ENCODE peak calls at places on chromosome 12, in five cellular contexts. O, C, Y, J and G are unnamed samples.

GRCh38 chr12:109476807-109477184 is 304 bp downstream of the KCTD10 start:
- DNase-seq in O (no peak), C (no peak), Y (no peak), J (no peak), G (no peak)

GRCh38 chr12:76967181-76967885 is 88.5 kb upstream of the CSRP2 start:
- DNase-seq in O (no peak), C (no peak), Y (no peak), J (no peak), G (no peak)

GRCh38 chr12:34295366-34296142 is 273.3 kb downstream of the ALG10 start:
- DNase-seq in O (no peak), C (no peak), Y (no peak), J (no peak), G (no peak)

GRCh38 chr12:6613015-6613775 is 6.0 kb upstream of the CHD4 start:
- DNase-seq in O (peak), C (no peak), Y (no peak), J (peak), G (peak)

GRCh38 chr12:16603916-16604575 is 1.9 kb downstream of the LMO3 start:
- DNase-seq in O (no peak), C (no peak), Y (no peak), J (peak), G (no peak)

GRCh38 chr12:8996682-8997405 is 7.5 kb downstream of the KLRG1 start:
- DNase-seq in O (peak), C (peak), Y (no peak), J (no peak), G (peak)

GRCh38 chr12:61525331-61525730 is 734.9 kb upstream of the USP15 start:
- DNase-seq in O (no peak), C (no peak), Y (no peak), J (no peak), G (no peak)

GRCh38 chr12:71655495-71655894 is 8.2 kb downstream of the ZFC3H1 start:
- DNase-seq in O (no peak), C (no peak), Y (no peak), J (no peak), G (no peak)

GRCh38 chr12:124379938-124380754 is 85.3 kb downstream of the RFLNA start:
- DNase-seq in O (peak), C (no peak), Y (peak), J (no peak), G (no peak)

GRCh38 chr12:80700327-80700726 is 7.1 kb upstream of the MYF6 start:
- DNase-seq in O (no peak), C (no peak), Y (no peak), J (no peak), G (no peak)

GRCh38 chr12:74119811-74120362 is 417.7 kb upstream of the ATXN7L3B start:
- DNase-seq in O (no peak), C (no peak), Y (no peak), J (no peak), G (no peak)

GRCh38 chr12:68871899-68872298 is 61.1 kb downstream of the CPM start:
- DNase-seq in O (peak), C (no peak), Y (peak), J (no peak), G (no peak)

GRCh38 chr12:27865421-27865820 is 85.4 kb upstream of the MANSC4 start:
- DNase-seq in O (peak), C (no peak), Y (no peak), J (no peak), G (no peak)

GRCh38 chr12:8014836-8015235 is 17.7 kb upstream of the FOXJ2 start:
- DNase-seq in O (no peak), C (no peak), Y (no peak), J (no peak), G (no peak)

GRCh38 chr12:14207946-14208612 is 157.4 kb upstream of the ATF7IP start:
- DNase-seq in O (no peak), C (no peak), Y (no peak), J (no peak), G (no peak)

GRCh38 chr12:92623386-92623785 is 79.4 kb upstream of the PLEKHG7 start:
- DNase-seq in O (peak), C (no peak), Y (no peak), J (no peak), G (no peak)

GRCh38 chr12:51863921-51864700 is 15.6 kb upstream of the FIGNL2 start:
- DNase-seq in O (no peak), C (no peak), Y (no peak), J (peak), G (no peak)

GRCh38 chr12:110170535-110171185 is 46.5 kb downstream of the IFT81 start:
- DNase-seq in O (no peak), C (no peak), Y (no peak), J (no peak), G (no peak)

GRCh38 chr12:21568115-21568514 is 36.5 kb downstream of the GYS2 start:
- DNase-seq in O (no peak), C (no peak), Y (peak), J (no peak), G (peak)

GRCh38 chr12:96720363-96720705 is 186.7 kb upstream of the NEDD1 start:
- DNase-seq in O (no peak), C (no peak), Y (peak), J (no peak), G (no peak)

GRCh38 chr12:71134405-71134804 is 23.4 kb downstream of the TSPAN8 start:
- DNase-seq in O (no peak), C (no peak), Y (no peak), J (no peak), G (no peak)

GRCh38 chr12:24905431-24905830 is 43.5 kb downstream of the BCAT1 start:
- DNase-seq in O (peak), C (no peak), Y (no peak), J (no peak), G (no peak)

GRCh38 chr12:12684375-12685106 is 11.4 kb downstream of the GPR19 start:
- DNase-seq in O (peak), C (no peak), Y (peak), J (peak), G (no peak)

GRCh38 chr12:67452119-67452805 is 183.1 kb downstream of the CAND1 start:
- DNase-seq in O (no peak), C (peak), Y (no peak), J (no peak), G (no peak)

GRCh38 chr12:109840349-109841073 is 7.3 kb upstream of the TRPV4 start:
- DNase-seq in O (no peak), C (no peak), Y (peak), J (no peak), G (no peak)

GRCh38 chr12:103279444-103279843 is 216.3 kb downstream of the C12orf42 start:
- DNase-seq in O (no peak), C (peak), Y (no peak), J (no peak), G (no peak)

GRCh38 chr12:50101663-50102062 is 2.1 kb upstream of the GPD1 start:
- DNase-seq in O (peak), C (no peak), Y (peak), J (peak), G (peak)

GRCh38 chr12:21483531-21483930 is 17.9 kb downstream of the RECQL start:
- DNase-seq in O (no peak), C (no peak), Y (no peak), J (no peak), G (no peak)

GRCh38 chr12:48157016-48157888 is at the start of gene ASB8:
- DNase-seq in O (peak), C (peak), Y (peak), J (peak), G (peak)

GRCh38 chr12:58639323-58639934 is 280.9 kb downstream of the LRIG3 start:
- DNase-seq in O (peak), C (no peak), Y (no peak), J (no peak), G (no peak)

GRCh38 chr12:58645946-58646345 is 274.4 kb downstream of the LRIG3 start:
- DNase-seq in O (no peak), C (no peak), Y (no peak), J (no peak), G (no peak)

DNA sequence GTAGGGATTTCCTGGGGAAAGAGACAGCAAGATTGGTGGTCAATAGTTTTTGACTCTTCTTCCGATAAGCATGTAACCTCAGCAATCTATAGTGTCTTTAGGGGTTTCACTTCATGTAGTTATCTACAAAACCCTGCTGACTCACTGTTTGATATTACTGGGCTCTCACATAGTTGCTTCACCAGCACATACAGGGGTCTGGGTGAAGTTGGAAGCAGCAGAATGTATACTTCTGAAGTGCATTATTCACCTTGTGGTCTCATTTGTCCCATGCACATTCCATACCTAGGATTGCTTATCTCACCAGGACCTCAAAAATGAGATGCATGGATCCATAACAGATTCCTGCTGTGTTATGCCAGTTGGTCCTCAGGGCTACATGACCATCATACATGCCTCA is 280.0 kb downstream of the LRIG3 start:
- DNase-seq in O (peak), C (no peak), Y (no peak), J (no peak), G (no peak)
- TF ChIP-seq RCOR1 in O (no peak), C (no peak), Y (no peak), J (no peak), G (no peak)

GRCh38 chr12:104667139-104667538 is 210.4 kb downstream of the CHST11 start:
- DNase-seq in O (peak), C (no peak), Y (no peak), J (no peak), G (no peak)

GRCh38 chr12:104669851-104670337 is 213.1 kb downstream of the CHST11 start:
- DNase-seq in O (peak), C (peak), Y (no peak), J (no peak), G (no peak)

GRCh38 chr12:104670439-104671406 is 214.0 kb downstream of the CHST11 start:
- DNase-seq in O (no peak), C (peak), Y (peak), J (no peak), G (peak)

GRCh38 chr12:104669057-104669770 is 212.5 kb downstream of the CHST11 start:
- DNase-seq in O (no peak), C (no peak), Y (peak), J (peak), G (peak)

GRCh38 chr12:104668274-104668718 is 211.5 kb downstream of the CHST11 start:
- DNase-seq in O (peak), C (no peak), Y (no peak), J (peak), G (no peak)
- TF ChIP-seq RCOR1 in O (no peak), C (no peak), Y (no peak), J (peak), G (no peak)

DNA sequence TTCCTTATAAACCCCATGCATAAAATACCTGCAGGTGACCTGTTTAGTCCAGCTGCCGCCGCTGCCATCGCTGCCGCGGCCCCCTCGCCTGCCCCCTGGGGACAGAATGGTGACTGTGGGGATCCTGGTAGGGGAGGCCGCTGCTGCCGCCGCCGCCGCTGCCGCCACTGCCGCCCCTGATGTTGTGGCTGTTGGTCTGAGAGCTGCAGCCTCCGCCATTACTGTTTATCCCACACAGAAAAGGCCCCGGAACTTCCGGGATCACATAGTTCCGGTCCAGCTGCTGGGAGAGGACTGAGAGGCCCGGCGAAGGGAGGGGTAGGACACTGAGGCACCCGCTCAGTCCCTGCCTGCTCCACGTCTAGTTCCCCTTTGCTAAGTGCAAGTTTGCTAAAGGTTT is 244.9 kb downstream of the C12orf50 start:
- DNase-seq in O (no peak), C (no peak), Y (no peak), J (no peak), G (peak)
- TF ChIP-seq RCOR1 in O (no peak), C (no peak), Y (no peak), J (no peak), G (no peak)

GRCh38 chr12:83136421-83136820 is 449.7 kb downstream of the TMTC2 start:
- DNase-seq in O (no peak), C (no peak), Y (no peak), J (no peak), G (no peak)
- TF ChIP-seq RCOR1 in O (no peak), C (no peak), Y (no peak), J (no peak), G (no peak)

GRCh38 chr12:45433441-45433868 is 217.6 kb downstream of the ANO6 start:
- DNase-seq in O (no peak), C (no peak), Y (no peak), J (no peak), G (no peak)

GRCh38 chr12:45435945-45436710 is 220.2 kb downstream of the ANO6 start:
- DNase-seq in O (no peak), C (no peak), Y (no peak), J (no peak), G (no peak)

GRCh38 chr12:45434094-45434493 is 218.2 kb downstream of the ANO6 start:
- DNase-seq in O (no peak), C (no peak), Y (no peak), J (no peak), G (no peak)

GRCh38 chr12:45439039-45439438 is 223.1 kb downstream of the ANO6 start:
- DNase-seq in O (peak), C (no peak), Y (peak), J (no peak), G (no peak)
- TF ChIP-seq RCOR1 in O (no peak), C (no peak), Y (no peak), J (no peak), G (no peak)

DNA sequence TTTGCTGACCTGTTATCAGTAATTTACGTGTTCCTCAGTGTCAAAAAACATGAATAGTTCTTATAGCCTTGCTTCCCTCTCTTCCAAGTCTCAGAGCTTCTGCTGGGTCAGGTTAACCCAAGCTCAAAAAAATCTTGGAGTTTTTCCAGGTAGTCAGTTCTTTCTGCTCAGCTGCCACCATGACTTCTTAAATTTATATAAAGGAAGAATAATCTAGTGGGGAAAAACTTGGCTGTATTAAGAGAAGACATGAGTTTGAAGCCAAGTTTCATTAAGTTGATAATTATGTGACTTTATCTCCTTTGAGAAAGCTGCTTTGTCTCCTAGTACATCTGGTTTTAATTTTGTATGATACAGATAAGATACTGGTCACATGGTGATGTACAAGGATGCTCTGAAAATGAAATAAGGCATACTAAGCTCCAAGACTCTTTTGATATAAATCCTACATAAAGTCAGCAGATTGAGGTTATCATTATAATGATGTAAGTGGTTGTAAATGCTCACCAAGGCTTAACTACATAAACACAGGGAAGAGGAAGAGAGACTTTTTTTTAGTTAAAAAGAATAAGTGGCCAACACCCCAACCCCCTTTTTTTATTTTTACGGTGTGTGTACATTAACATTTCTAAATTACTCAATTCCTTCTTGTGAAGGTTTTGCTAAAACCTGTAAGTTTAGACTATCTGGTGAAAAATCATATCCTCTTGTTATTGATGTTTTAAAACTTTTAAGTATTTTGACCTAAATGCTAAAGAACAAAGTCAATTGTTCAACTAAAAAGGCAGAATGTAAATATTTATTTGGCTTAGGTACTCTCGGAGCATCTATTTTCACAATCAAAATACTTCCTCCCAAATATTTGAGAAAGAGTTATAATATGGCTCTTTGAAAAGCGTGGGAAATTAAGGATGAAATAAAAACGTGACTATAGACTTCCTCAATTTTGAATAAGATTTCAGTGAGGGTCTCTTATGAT is 84.1 kb upstream of the SLC38A2 start:
- DNase-seq in O (peak), C (no peak), Y (no peak), J (no peak), G (no peak)
- TF ChIP-seq RCOR1 in O (no peak), C (no peak), Y (no peak), J (no peak), G (no peak)

DNA sequence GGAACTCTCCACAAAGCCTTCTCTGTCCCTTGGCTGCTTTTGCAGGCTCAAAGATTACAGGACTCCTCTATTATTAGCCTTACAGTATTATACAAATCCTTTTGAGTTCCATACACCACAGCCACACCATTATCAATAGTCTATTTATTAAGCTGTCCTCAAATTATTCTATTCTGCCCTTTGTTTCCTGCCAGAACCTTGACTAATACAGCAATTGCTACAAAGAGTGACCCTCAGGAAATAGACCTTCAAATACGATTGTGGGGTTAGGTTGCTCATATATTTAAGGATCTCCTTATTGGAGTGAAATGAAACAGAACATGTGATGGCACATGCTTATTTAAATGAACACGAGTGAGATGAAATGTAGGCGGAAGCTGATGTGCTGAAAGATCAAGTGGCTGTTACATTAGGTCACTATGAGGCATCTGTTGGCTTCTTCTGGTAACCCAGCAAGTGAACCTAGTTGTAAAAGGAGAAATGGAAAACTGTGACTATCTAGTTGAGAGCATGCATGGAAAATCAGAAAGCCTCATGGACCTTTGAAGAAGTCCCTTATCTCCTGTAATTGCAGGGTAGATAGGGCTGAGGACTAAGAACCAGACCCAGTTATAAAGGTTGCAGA is 75.5 kb downstream of the AVPR1A start:
- DNase-seq in O (no peak), C (no peak), Y (no peak), J (no peak), G (no peak)
- TF ChIP-seq RCOR1 in O (no peak), C (no peak), Y (no peak), J (no peak), G (no peak)

DNA sequence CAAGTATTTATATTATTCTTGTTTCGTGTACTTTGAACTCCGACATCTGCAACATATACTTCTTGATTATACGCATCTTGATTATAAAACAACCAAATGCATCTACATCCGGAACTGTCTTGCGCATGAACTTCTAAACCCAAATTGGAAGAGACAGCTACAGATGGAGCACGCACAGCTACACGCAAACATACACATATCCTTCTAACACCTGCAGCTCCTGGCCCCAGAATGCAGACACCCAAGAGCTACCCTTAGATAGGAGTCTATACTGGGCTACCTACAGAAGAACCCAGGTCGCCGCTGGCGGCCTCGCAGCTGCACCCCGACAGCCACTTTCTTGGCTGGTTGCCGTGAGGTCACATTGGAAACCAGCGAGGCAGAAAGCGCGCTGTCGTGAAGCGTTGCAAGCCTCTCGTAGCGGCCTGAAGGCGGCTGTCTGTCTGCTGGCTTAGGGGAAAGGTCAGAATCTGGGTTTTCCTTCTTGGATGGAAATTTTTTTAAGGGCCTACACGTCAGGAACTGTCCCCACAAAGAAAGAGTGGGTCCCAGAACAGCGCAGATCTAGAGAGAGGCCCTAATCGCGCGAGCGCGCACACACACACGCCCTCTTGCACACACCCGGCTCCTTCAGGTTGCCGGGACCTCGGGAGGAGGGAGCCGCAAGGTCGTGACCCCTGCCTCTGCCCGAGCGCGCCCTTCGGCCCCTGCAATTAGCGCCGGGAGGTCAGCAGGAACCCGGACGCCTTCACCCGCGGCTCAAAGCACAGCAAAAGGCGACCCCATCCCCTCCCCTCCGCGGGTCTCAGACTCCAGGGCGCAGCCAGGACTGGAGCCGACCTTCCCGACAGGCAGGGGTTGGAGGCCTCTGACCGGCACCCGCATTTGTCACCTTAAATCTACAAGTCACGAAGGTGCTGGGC is 17.0 kb downstream of the TBX3 start:
- DNase-seq in O (no peak), C (no peak), Y (no peak), J (no peak), G (no peak)
- TF ChIP-seq RCOR1 in O (no peak), C (no peak), Y (no peak), J (no peak), G (no peak)

DNA sequence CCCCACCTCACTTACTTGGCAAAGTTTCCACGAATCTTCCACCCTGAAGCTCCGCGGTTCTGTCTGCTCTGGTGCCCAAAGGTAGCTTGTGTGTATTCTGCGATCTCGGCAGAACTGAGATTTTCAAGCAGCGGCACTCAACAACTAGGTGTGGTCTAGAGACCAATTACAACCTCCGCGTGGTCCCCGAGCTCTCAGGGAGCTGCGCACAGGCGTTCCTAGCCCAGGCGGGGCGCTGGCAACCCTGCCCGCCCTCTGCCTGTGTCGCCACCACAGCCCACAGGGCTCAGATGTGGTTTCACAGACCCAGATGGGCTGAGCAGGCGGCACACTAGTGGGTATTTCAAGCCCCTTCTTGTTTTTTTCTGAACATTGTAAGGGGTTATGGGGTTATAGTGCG is 1.5 kb upstream of the DIABLO start:
- DNase-seq in O (no peak), C (no peak), Y (no peak), J (peak), G (no peak)
- TF ChIP-seq RCOR1 in O (no peak), C (no peak), Y (no peak), J (no peak), G (no peak)